ENCODE peak calls at places on chromosomes 12 and 14, in ten cellular contexts. H is GF-D8; P is MG63; L is neural progenitor cell; M is activated CD4-positive, alpha-beta memory T cell treated with anti-CD3 and anti-CD28 coated beads for 36 hours; F is thoracic aorta; V is GM19239; U is stimulated activated CD8-positive, alpha-beta memory T cell treated with anti-CD3 and anti-CD28 coated beads, Interleukin-4, amount 100 ng/mL, for 24 hours; T is PC-3; X is hippocampal formation. R is an unnamed sample.

GRCh38 chr14:47606601-47607000 is 68.8 kb downstream of the MDGA2 start:
- DNase-seq in H (no peak), M (no peak), P (no peak), V (no peak), T (peak), X (no peak), L (no peak), U (no peak), F (no peak), R (no peak)

GRCh38 chr12:47087088-47087688 is 7.4 kb upstream of the AMIGO2 start:
- DNase-seq in F (no peak), L (no peak), V (no peak), X (no peak), P (peak), M (no peak), H (no peak), U (no peak), T (no peak), R (no peak)

GRCh38 chr14:105018414-105018813 is 2.5 kb downstream of the CDCA4 start:
- DNase-seq in X (no peak), M (no peak), H (no peak), P (no peak), U (no peak), T (no peak), V (no peak), L (no peak), F (no peak), R (no peak)

GRCh38 chr12:17928708-17929366 is 161.2 kb downstream of the RERGL start:
- DNase-seq in L (peak), T (peak), X (no peak), H (no peak), P (no peak), F (no peak), M (no peak), U (no peak), V (no peak), R (peak)

GRCh38 chr12:18683603-18684002 is 54.2 kb downstream of the PLCZ1 start:
- DNase-seq in V (no peak), L (no peak), H (no peak), U (no peak), F (no peak), M (no peak), P (no peak), X (no peak), T (peak), R (no peak)

GRCh38 chr12:119479121-119479561 is 114.4 kb upstream of the TMEM233 start:
- DNase-seq in M (no peak), U (no peak), H (no peak), T (peak), P (no peak), L (no peak), X (no peak), V (no peak), F (no peak), R (peak)

GRCh38 chr14:22200977-22201605 is 387.9 kb downstream of the DAD1 start:
- DNase-seq in X (peak), L (peak), T (peak), V (peak), U (no peak), P (no peak), M (no peak), F (no peak), H (peak), R (no peak)

GRCh38 chr14:89771251-89771650 is 183.3 kb downstream of the EFCAB11 start:
- DNase-seq in M (no peak), H (no peak), X (no peak), U (no peak), L (no peak), T (peak), P (no peak), F (no peak), V (no peak), R (no peak)

GRCh38 chr12:18443768-18444437 is 182.6 kb downstream of the PIK3C2G start:
- DNase-seq in T (peak), V (no peak), F (no peak), X (no peak), L (no peak), P (peak), U (no peak), M (no peak), H (no peak), R (no peak)

GRCh38 chr14:101444116-101444515 is 117.2 kb upstream of the DIO3 start:
- DNase-seq in X (no peak), T (peak), P (peak), V (no peak), F (no peak), M (no peak), L (no peak), H (no peak), U (no peak), R (no peak)

GRCh38 chr12:6905414-6906040 is 905 bp downstream of the LRRC23 start:
- DNase-seq in V (no peak), L (no peak), H (no peak), M (no peak), T (no peak), F (no peak), X (no peak), P (no peak), U (no peak), R (no peak)

GRCh38 chr12:122137229-122137628 is 36.8 kb downstream of the IL31 start:
- DNase-seq in L (peak), H (no peak), P (no peak), X (no peak), V (no peak), T (no peak), U (no peak), M (no peak), F (no peak), R (no peak)

GRCh38 chr14:61498303-61498702 is 176.9 kb downstream of the PRKCH start:
- DNase-seq in M (no peak), U (no peak), F (no peak), T (no peak), V (no peak), H (no peak), X (no peak), P (no peak), L (no peak), R (no peak)

GRCh38 chr14:75981826-75982723 is at the start of gene TGFB3:
- DNase-seq in F (peak), H (no peak), V (peak), X (peak), P (peak), T (peak), L (peak), M (peak), U (peak), R (peak)

GRCh38 chr14:59282366-59282765 is 93.9 kb downstream of the DAAM1 start:
- DNase-seq in L (no peak), M (no peak), P (no peak), U (no peak), X (no peak), V (no peak), T (peak), F (no peak), H (no peak), R (no peak)

GRCh38 chr12:115096673-115097349 is 412.8 kb upstream of the TBX3 start:
- DNase-seq in T (no peak), X (no peak), V (no peak), M (no peak), U (no peak), F (no peak), L (no peak), H (no peak), P (no peak), R (peak)

GRCh38 chr12:100403446-100403845 is 46.6 kb downstream of the SLC17A8 start:
- DNase-seq in V (no peak), M (no peak), X (no peak), U (no peak), H (no peak), P (no peak), T (peak), L (no peak), F (no peak), R (no peak)

GRCh38 chr12:52149651-52150241 is 42.1 kb downstream of the KRT80 start:
- DNase-seq in P (peak), X (no peak), F (no peak), M (no peak), T (no peak), U (no peak), L (no peak), H (no peak), V (no peak), R (no peak)

GRCh38 chr12:57111046-57111698 is at the start of gene STAT6:
- DNase-seq in M (peak), X (peak), P (peak), H (peak), U (peak), L (peak), V (peak), T (peak), F (no peak), R (peak)

GRCh38 chr12:57215668-57216013 is 953 bp upstream of the NXPH4 start:
- DNase-seq in H (no peak), T (peak), L (no peak), F (no peak), M (peak), P (peak), U (no peak), V (peak), X (no peak), R (no peak)

GRCh38 chr12:81610955-81611889 is 147.9 kb downstream of the PPFIA2 start:
- DNase-seq in H (no peak), L (peak), T (peak), X (no peak), F (no peak), M (no peak), U (no peak), V (no peak), P (no peak), R (no peak)

GRCh38 chr12:75479963-75480461 is 543 bp upstream of the GLIPR1 start:
- DNase-seq in P (no peak), F (no peak), X (no peak), T (peak), M (no peak), U (no peak), H (no peak), L (no peak), V (no peak), R (no peak)

GRCh38 chr14:60101801-60102200 is 10.1 kb downstream of the PCNX4 start:
- DNase-seq in P (no peak), V (no peak), T (no peak), U (no peak), L (no peak), F (no peak), X (no peak), H (no peak), M (no peak), R (no peak)

GRCh38 chr12:124567035-124567672 is at the start of gene NCOR2:
- DNase-seq in U (peak), H (no peak), M (peak), X (no peak), L (peak), F (no peak), V (peak), P (peak), T (peak), R (no peak)

GRCh38 chr14:36981832-36982528 is 190.4 kb downstream of the SLC25A21 start:
- DNase-seq in T (peak), L (no peak), M (no peak), X (no peak), F (no peak), H (no peak), U (no peak), P (no peak), V (no peak), R (no peak)

GRCh38 chr14:95838862-95839261 is 37.8 kb upstream of the TUNAR start:
- DNase-seq in U (no peak), H (no peak), P (no peak), L (no peak), T (no peak), M (no peak), X (no peak), F (no peak), V (no peak), R (no peak)

GRCh38 chr14:64232095-64232830 is 61.9 kb downstream of the ESR2 start:
- DNase-seq in V (no peak), X (no peak), M (peak), P (peak), H (no peak), F (no peak), T (peak), U (no peak), L (no peak), R (no peak)

GRCh38 chr14:24067133-24068082 is 4.0 kb upstream of the CPNE6 start:
- DNase-seq in P (no peak), V (no peak), U (no peak), X (no peak), L (no peak), F (no peak), H (no peak), T (no peak), M (no peak), R (no peak)

GRCh38 chr12:26730546-26731085 is 102.4 kb downstream of the ITPR2 start:
- DNase-seq in F (no peak), U (no peak), V (no peak), P (no peak), H (no peak), T (no peak), M (no peak), L (no peak), X (no peak), R (no peak)

GRCh38 chr12:58616618-58617017 is 303.7 kb downstream of the LRIG3 start:
- DNase-seq in M (no peak), T (no peak), L (no peak), X (no peak), V (no peak), P (no peak), H (no peak), F (no peak), U (no peak), R (no peak)

GRCh38 chr12:16329594-16329993 is 17.9 kb upstream of the MGST1 start:
- DNase-seq in F (no peak), V (no peak), P (no peak), U (no peak), L (no peak), H (no peak), M (no peak), T (peak), X (no peak), R (no peak)

GRCh38 chr12:124774462-124775167 is 89.0 kb downstream of the SCARB1 start:
- DNase-seq in H (peak), U (peak), L (no peak), T (peak), P (peak), X (peak), M (peak), V (peak), F (peak), R (no peak)

GRCh38 chr12:8950702-8951478 is 1.4 kb upstream of the M6PR start:
- DNase-seq in F (no peak), H (no peak), L (no peak), V (no peak), T (no peak), U (no peak), M (peak), P (no peak), X (no peak), R (no peak)

R was measured in SK-N-DZ.